ENCODE peak calls at places on chromosomes 11 and 22, in six cellular contexts. N, P, R, A, B and J are unnamed samples.

GRCh38 chr11:31834237-31834636 is 23.1 kb upstream of the PAX6 start:
- DNase-seq in B (no peak), R (no peak), A (no peak), N (no peak), P (no peak), J (no peak)

GRCh38 chr11:93822359-93822758 is 28.1 kb downstream of the VSTM5 start:
- DNase-seq in P (no peak), B (no peak), A (no peak), N (no peak), R (no peak), J (no peak)

GRCh38 chr11:76049506-76049905 is 156.8 kb downstream of the WNT11 start:
- DNase-seq in P (no peak), N (no peak), R (no peak), A (no peak), B (no peak), J (no peak)

GRCh38 chr11:19201737-19202605 is at the start of gene CSRP3:
- DNase-seq in P (no peak), R (no peak), B (no peak), A (no peak), N (no peak), J (no peak)

GRCh38 chr11:111454561-111455192 is 57.5 kb downstream of the BTG4 start:
- DNase-seq in N (peak; percentile 53), B (peak; percentile 80), A (peak; percentile 22), P (no peak), R (peak; percentile 37), J (no peak)

GRCh38 chr11:12862761-12863469 is 146.2 kb upstream of the RASSF10 start:
- DNase-seq in A (no peak), P (no peak), R (peak; percentile 40), N (no peak), B (no peak), J (peak; percentile 59)

GRCh38 chr11:43585877-43586608 is 94.5 kb upstream of the HSD17B12 start:
- DNase-seq in N (no peak), A (no peak), P (no peak), B (no peak), R (no peak), J (no peak)

GRCh38 chr11:69369945-69370344 is 76.0 kb downstream of the MYEOV start:
- DNase-seq in A (no peak), P (no peak), B (peak; percentile 50), N (no peak), R (no peak), J (no peak)

GRCh38 chr11:93512965-93513667 is 30.1 kb downstream of the SMCO4 start:
- DNase-seq in A (no peak), P (no peak), N (no peak), B (no peak), R (no peak), J (no peak)

GRCh38 chr11:27726981-27727380 is 26.7 kb upstream of the BDNF start:
- DNase-seq in B (no peak), P (no peak), R (no peak), A (no peak), N (no peak), J (no peak)

GRCh38 chr11:115739878-115740277 is 235.7 kb upstream of the CADM1 start:
- DNase-seq in P (no peak), N (no peak), A (no peak), B (no peak), R (no peak), J (no peak)

GRCh38 chr11:11513438-11513837 is 108.4 kb downstream of the GALNT18 start:
- DNase-seq in B (no peak), R (no peak), N (no peak), P (no peak), A (no peak), J (no peak)

GRCh38 chr11:36996795-36997194 is 398.8 kb upstream of the RAG2 start:
- DNase-seq in B (no peak), P (no peak), R (no peak), A (no peak), N (no peak), J (no peak)

GRCh38 chr11:46049325-46049860 is 71.9 kb downstream of the PHF21A start:
- DNase-seq in N (no peak), B (no peak), P (no peak), R (no peak), A (no peak), J (no peak)

GRCh38 chr11:98965775-98966174 is 55.0 kb upstream of the CNTN5 start:
- DNase-seq in N (no peak), B (no peak), A (no peak), P (no peak), R (no peak), J (no peak)

GRCh38 chr11:49995559-49995958 is 13.2 kb upstream of the OR4C12 start:
- DNase-seq in R (no peak), A (no peak), P (no peak), B (no peak), N (peak; percentile 14), J (no peak)

GRCh38 chr11:66188580-66188979 is 79.9 kb upstream of the RAB1B start:
- DNase-seq in B (no peak), R (no peak), N (no peak), A (no peak), P (no peak), J (no peak)

GRCh38 chr11:113114452-113115027 is 153.3 kb downstream of the NCAM1 start:
- DNase-seq in A (no peak), P (no peak), R (peak; percentile 53), N (peak; percentile 27), B (no peak), J (peak; percentile 60)

GRCh38 chr22:21587803-21588611 is 20.5 kb downstream of the UBE2L3 start:
- DNase-seq in P (no peak), N (no peak), R (no peak), B (no peak), A (no peak), J (no peak)

GRCh38 chr11:6486256-6486655 is 5.0 kb downstream of the TIMM10B start:
- DNase-seq in N (no peak), P (no peak), A (no peak), R (no peak), B (no peak), J (no peak)